ENCODE peak calls at places on chromosomes 11 and 22, in eight cellular contexts. F is A549, U is endothelial cell of umbilical vein, W is upper lobe of left lung, I is right lobe of liver, G is HCT116, B is esophagus squamous epithelium, J is body of pancreas. E is an unnamed sample. For H3K4me1, the result is how much of the 10 kb centered on the place peaks cover.

GRCh38 chr11:79249341-79249993 is 191.4 kb downstream of the TENM4 start:
- DNase-seq in F (peak), U (no peak), W (no peak), I (no peak), G (no peak), B (no peak), J (no peak), E (no peak)

GRCh38 chr11:69249641-69250502 is 44.1 kb upstream of the MYEOV start:
- DNase-seq in F (no peak), U (no peak), W (peak), I (no peak), G (no peak), B (no peak), J (no peak), E (no peak)

GRCh38 chr11:34790620-34791019 is 125.6 kb downstream of the APIP start:
- DNase-seq in F (no peak), U (peak), W (no peak), I (no peak), G (no peak), B (no peak), J (no peak), E (no peak)

GRCh38 chr11:75503531-75504099 is 22.1 kb downstream of the GDPD5 start:
- DNase-seq in F (no peak), U (no peak), W (no peak), I (no peak), G (no peak), B (no peak), J (no peak), E (no peak)

GRCh38 chr22:25110596-25110845 is 89.1 kb upstream of the CRYBB3 start:
- DNase-seq in F (no peak), U (no peak), W (no peak), I (no peak), G (no peak), B (no peak), J (no peak), E (no peak)

GRCh38 chr11:67632175-67632981 is 2.6 kb upstream of the NUDT8 start:
- DNase-seq in F (no peak), U (no peak), W (no peak), I (peak), G (no peak), B (no peak), J (peak), E (peak)

GRCh38 chr22:35473971-35474370 is 66.7 kb upstream of the RASD2 start:
- DNase-seq in F (no peak), U (no peak), W (no peak), I (no peak), G (no peak), B (no peak), J (no peak), E (no peak)

GRCh38 chr11:3197878-3198528 is 20.6 kb downstream of the MRGPRG start:
- DNase-seq in F (no peak), U (no peak), W (no peak), I (peak), G (no peak), B (no peak), J (no peak), E (no peak)

GRCh38 chr22:24181088-24181995 is at the start of gene SUSD2:
- DNase-seq in F (no peak), U (no peak), W (peak), I (peak), G (no peak), B (no peak), J (no peak), E (no peak)

GRCh38 chr11:123264431-123264780 is 69.4 kb upstream of the CLMP start:
- DNase-seq in F (no peak), U (no peak), W (no peak), I (no peak), G (no peak), B (no peak), J (no peak), E (no peak)

GRCh38 chr11:19696904-19697303 is 15.7 kb upstream of the NAV2 start:
- DNase-seq in F (no peak), U (no peak), W (no peak), I (no peak), G (no peak), B (no peak), J (no peak), E (no peak)

GRCh38 chr11:13376838-13377237 is 86.2 kb downstream of the BTBD10 start:
- DNase-seq in F (no peak), U (no peak), W (no peak), I (no peak), G (no peak), B (no peak), J (no peak), E (no peak)

GRCh38 chr22:36384766-36385400 is 2.9 kb downstream of the MYH9 start:
- DNase-seq in F (no peak), U (peak), W (no peak), I (no peak), G (no peak), B (no peak), J (no peak), E (no peak)

GRCh38 chr22:20089977-20090729 is 10.1 kb downstream of the DGCR8 start:
- DNase-seq in F (no peak), U (no peak), W (no peak), I (no peak), G (no peak), B (no peak), J (no peak), E (no peak)

GRCh38 chr22:44182591-44183588 is 2.2 kb downstream of the PARVG start:
- DNase-seq in F (no peak), U (no peak), W (peak), I (peak), G (no peak), B (no peak), J (peak), E (no peak)

GRCh38 chr22:40679964-40680818 is 907 bp downstream of the MCHR1 start:
- DNase-seq in F (peak), U (peak), W (no peak), I (no peak), G (no peak), B (no peak), J (no peak), E (no peak)

GRCh38 chr11:12164061-12165014 is 53.9 kb downstream of the MICAL2 start:
- DNase-seq in F (peak), U (peak), W (no peak), I (no peak), G (peak), B (no peak), J (no peak), E (peak)

GRCh38 chr11:117415358-117415896 is 87.8 kb downstream of the CEP164 start:
- DNase-seq in F (no peak), U (no peak), W (no peak), I (no peak), G (no peak), B (no peak), J (no peak), E (no peak)

GRCh38 chr11:122750047-122750446 is 88.3 kb upstream of the CRTAM start:
- DNase-seq in F (no peak), U (no peak), W (no peak), I (no peak), G (no peak), B (no peak), J (no peak), E (no peak)

GRCh38 chr22:44391481-44392445 is 79.0 kb upstream of the SHISAL1 start:
- DNase-seq in F (no peak), U (no peak), W (peak), I (peak), G (no peak), B (no peak), J (no peak), E (no peak)

GRCh38 chr11:116750070-116750718 is 22.6 kb downstream of the BUD13 start:
- DNase-seq in F (no peak), U (no peak), W (no peak), I (no peak), G (no peak), B (no peak), J (no peak), E (no peak)

GRCh38 chr11:35166369-35167360 is 27.7 kb downstream of the CD44 start:
- DNase-seq in F (peak), U (peak), W (no peak), I (no peak), G (peak), B (no peak), J (no peak), E (no peak)

GRCh38 chr11:103736986-103737622 is 299.3 kb upstream of the DDI1 start:
- DNase-seq in F (no peak), U (no peak), W (no peak), I (no peak), G (no peak), B (no peak), J (no peak), E (no peak)

GRCh38 chr11:70503201-70503877 is 105.0 kb downstream of the CTTN start:
- DNase-seq in F (no peak), U (no peak), W (no peak), I (peak), G (no peak), B (no peak), J (no peak), E (no peak)

GRCh38 chr11:59135648-59136461 is 6.8 kb upstream of the FAM111A start:
- DNase-seq in F (peak), U (peak), W (peak), I (peak), G (peak), B (peak), J (peak), E (peak)

GRCh38 chr11:3225159-3225758 is 6.6 kb upstream of the MRGPRG start:
- DNase-seq in F (no peak), U (no peak), W (no peak), I (peak), G (no peak), B (no peak), J (no peak), E (no peak)

GRCh38 chr22:30290679-30291333 is 1.5 kb upstream of the CASTOR1 start:
- DNase-seq in F (no peak), U (peak), W (peak), I (peak), G (no peak), B (no peak), J (peak), E (peak)

GRCh38 chr22:30289980-30290313 is 642 bp upstream of the CASTOR1 start:
- DNase-seq in F (no peak), U (no peak), W (no peak), I (no peak), G (no peak), B (no peak), J (no peak), E (no peak)

GRCh38 chr22:30288414-30289125 is 735 bp downstream of the CASTOR1 start:
- DNase-seq in F (peak), U (no peak), W (no peak), I (no peak), G (no peak), B (no peak), J (no peak), E (no peak)

GRCh38 chr22:30290318-30290678 is 993 bp upstream of the CASTOR1 start:
- DNase-seq in F (no peak), U (peak), W (peak), I (no peak), G (no peak), B (no peak), J (peak), E (peak)

DNA sequence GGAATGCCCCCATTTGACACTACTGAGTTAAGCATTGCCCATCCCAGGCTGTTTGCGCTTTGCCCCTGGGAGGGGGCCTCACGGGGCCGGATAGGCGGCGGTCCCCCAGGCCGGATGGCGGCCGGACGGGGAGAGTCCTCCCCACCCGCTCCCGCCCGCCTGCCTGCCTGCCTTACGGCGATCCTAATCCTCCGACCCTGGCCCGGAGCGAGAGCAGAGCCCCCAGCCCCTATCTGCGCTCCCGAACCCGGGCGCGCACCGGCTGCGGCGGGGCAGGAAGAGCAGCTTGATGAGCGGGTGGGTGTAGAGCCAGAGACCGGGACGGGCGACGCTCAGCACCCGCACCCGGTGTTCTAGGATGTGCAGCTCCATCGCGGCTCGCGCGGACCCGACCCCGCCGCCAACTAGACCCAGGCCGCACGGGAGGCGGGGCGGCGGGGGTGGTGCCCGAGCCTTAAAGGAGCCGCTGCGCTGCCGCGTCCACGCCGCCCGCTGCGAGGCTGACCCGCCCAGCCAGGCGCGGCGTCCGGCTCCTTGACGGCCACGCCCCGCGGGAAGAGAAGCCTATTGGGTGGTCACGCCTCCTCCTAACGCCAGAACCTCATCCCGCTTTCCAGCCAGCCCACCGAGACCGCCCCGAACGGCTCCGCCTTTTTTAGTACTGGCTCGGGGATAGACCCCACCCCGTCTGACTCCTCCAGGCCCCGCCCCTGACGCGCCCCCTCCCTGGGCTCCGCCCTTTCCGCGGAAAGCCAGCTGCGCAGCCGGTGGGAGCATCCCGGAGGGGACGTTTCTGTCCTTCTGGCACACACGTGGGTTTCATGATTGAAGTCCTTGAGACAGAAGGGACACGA is at the start of gene CASTOR1:
- DNase-seq in F (peak), U (peak), W (peak), I (peak), G (peak), B (peak), J (peak), E (peak)
- TF ChIP-seq POLR2A in F (peak), U (peak), W (peak), I (peak), G (no peak), B (peak), J (peak), E (peak)

GRCh38 chr11:64862914-64863313 is 15.5 kb downstream of the EHD1 start:
- DNase-seq in F (no peak), U (no peak), W (peak), I (no peak), G (no peak), B (no peak), J (no peak), E (no peak)
- H3K4me1 ChIP-seq in F (under half), U (under half), W (half or more), I (under half), G (under half), B (half or more), J (under half), E (under half)

GRCh38 chr11:64891215-64891848 is 12.9 kb upstream of the EHD1 start:
- DNase-seq in F (no peak), U (no peak), W (no peak), I (peak), G (no peak), B (no peak), J (peak), E (no peak)

GRCh38 chr11:64892838-64893193 is 14.4 kb upstream of the EHD1 start:
- DNase-seq in F (no peak), U (no peak), W (no peak), I (peak), G (no peak), B (no peak), J (no peak), E (no peak)

GRCh38 chr11:64892411-64892831 is 14.0 kb upstream of the EHD1 start:
- DNase-seq in F (no peak), U (no peak), W (no peak), I (peak), G (no peak), B (no peak), J (peak), E (no peak)

GRCh38 chr11:64893194-64894069 is 15.0 kb upstream of the EHD1 start:
- DNase-seq in F (peak), U (no peak), W (no peak), I (peak), G (no peak), B (no peak), J (peak), E (no peak)

GRCh38 chr11:64891880-64892279 is 13.5 kb upstream of the EHD1 start:
- DNase-seq in F (no peak), U (no peak), W (no peak), I (peak), G (no peak), B (no peak), J (no peak), E (no peak)
- H3K4me3 ChIP-seq in F (peak), U (no peak), W (no peak), I (peak), G (no peak), B (no peak), J (no peak), E (no peak)

GRCh38 chr11:118930152-118930712 is 4.5 kb upstream of the BCL9L start:
- DNase-seq in F (peak), U (peak), W (peak), I (peak), G (peak), B (no peak), J (peak), E (peak)
- TF ChIP-seq POLR2A in F (no peak), U (no peak), W (no peak), I (no peak), G (no peak), B (no peak), J (no peak), E (no peak)

GRCh38 chr11:72326151-72326842 is 82.3 kb upstream of the PHOX2A start:
- DNase-seq in F (peak), U (no peak), W (no peak), I (no peak), G (no peak), B (no peak), J (no peak), E (no peak)
- H3K4me1 ChIP-seq in F (under half), U (under half), W (under half), I (under half), G (under half), B (under half), J (under half), E (under half)

DNA sequence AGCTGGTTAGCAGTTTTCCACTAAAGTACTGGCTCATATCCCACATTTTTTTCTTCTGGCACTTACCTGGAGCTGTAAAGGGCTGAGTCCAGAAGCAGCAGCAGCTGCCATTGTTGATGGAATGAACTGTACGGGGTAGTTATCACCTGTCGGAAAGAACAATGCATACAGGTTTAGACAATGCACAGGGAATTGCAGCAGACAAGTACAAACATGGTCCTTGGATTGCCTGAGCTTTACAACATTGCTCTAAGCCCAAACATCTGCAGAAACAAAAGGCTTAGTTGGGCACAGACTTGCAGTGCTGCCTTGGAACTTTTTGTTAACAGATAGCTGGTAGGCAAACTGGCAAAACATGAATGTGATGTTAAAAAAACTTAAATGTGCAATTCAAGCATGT is 258.8 kb downstream of the SOX6 start:
- DNase-seq in F (no peak), U (no peak), W (no peak), I (no peak), G (no peak), B (no peak), J (peak), E (no peak)
- H3K4me3 ChIP-seq in F (no peak), U (no peak), W (no peak), I (no peak), G (no peak), B (no peak), J (no peak), E (no peak)

DNA sequence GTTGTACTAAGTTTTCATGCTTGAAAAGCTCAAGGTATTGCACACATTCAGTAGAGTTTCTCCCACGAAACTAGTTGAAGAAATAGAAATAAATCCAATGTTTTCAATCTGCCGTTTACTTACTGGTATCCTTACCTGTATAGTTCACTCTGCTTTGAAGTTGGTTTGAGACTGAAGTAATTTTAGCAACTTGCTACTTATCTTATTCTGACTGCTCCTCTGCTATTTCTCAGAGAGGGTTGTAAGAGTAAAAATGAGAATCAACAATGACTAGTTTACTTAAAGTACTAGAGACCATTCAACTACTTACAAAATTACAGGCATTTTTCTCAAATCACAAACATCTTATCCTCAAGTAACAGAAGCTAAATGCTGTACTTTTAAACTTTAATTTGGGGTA is 12.3 kb upstream of the ARHGAP32 start:
- DNase-seq in F (no peak), U (no peak), W (no peak), I (no peak), G (no peak), B (no peak), J (no peak), E (no peak)
- TF ChIP-seq POLR2A in F (no peak), U (no peak), W (no peak), I (no peak), G (no peak), B (no peak), J (no peak), E (no peak)

GRCh38 chr11:93567406-93567819 is 24.2 kb upstream of the SMCO4 start:
- DNase-seq in F (no peak), U (no peak), W (no peak), I (peak), G (no peak), B (no peak), J (peak), E (peak)
- H3K4me1 ChIP-seq in F (under half), U (under half), W (under half), I (under half), G (under half), B (under half), J (under half), E (under half)

GRCh38 chr11:86577663-86578636 is 94.5 kb downstream of the ME3 start:
- DNase-seq in F (peak), U (peak), W (peak), I (peak), G (peak), B (no peak), J (peak), E (peak)
- H3K4me3 ChIP-seq in F (peak), U (no peak), W (no peak), I (no peak), G (peak), B (no peak), J (no peak), E (no peak)